ENCODE peak calls at places on chromosomes 2 and 18, in six cellular contexts. One of them, this sample, is unnamed.

GRCh38 chr2:55779459-55780421 is 86.1 kb upstream of the PNPT1 start:
- DNase-seq in amniotic stem cell: peak
- DNase-seq in T-cell: no peak
- DNase-seq in astrocyte of the spinal cord: peak
- DNase-seq in Right ventricle myocardium superior: no peak
- DNase-seq in D341Med: no peak
- DNase-seq in this sample: no peak

GRCh38 chr18:48824231-48824970 is 126.4 kb downstream of the SMAD7 start:
- DNase-seq in D341Med: no peak
- DNase-seq in Right ventricle myocardium superior: no peak
- DNase-seq in amniotic stem cell: no peak
- DNase-seq in astrocyte of the spinal cord: no peak
- DNase-seq in T-cell: no peak
- DNase-seq in this sample: peak

GRCh38 chr18:52216686-52217085 is 123.3 kb upstream of the DCC start:
- DNase-seq in astrocyte of the spinal cord: no peak
- DNase-seq in D341Med: no peak
- DNase-seq in Right ventricle myocardium superior: no peak
- DNase-seq in amniotic stem cell: no peak
- DNase-seq in T-cell: no peak
- DNase-seq in this sample: no peak

GRCh38 chr18:59008302-59008974 is 131.2 kb upstream of the SEC11C start:
- DNase-seq in T-cell: no peak
- DNase-seq in Right ventricle myocardium superior: no peak
- DNase-seq in astrocyte of the spinal cord: peak
- DNase-seq in amniotic stem cell: peak
- DNase-seq in D341Med: no peak
- DNase-seq in this sample: no peak

GRCh38 chr18:74082476-74083070 is 65.1 kb downstream of the FBXO15 start:
- DNase-seq in D341Med: peak
- DNase-seq in Right ventricle myocardium superior: peak
- DNase-seq in amniotic stem cell: peak
- DNase-seq in T-cell: peak
- DNase-seq in astrocyte of the spinal cord: peak
- DNase-seq in this sample: peak

GRCh38 chr18:50742947-50743346 is 76.9 kb downstream of the MRO start:
- DNase-seq in D341Med: no peak
- DNase-seq in T-cell: no peak
- DNase-seq in Right ventricle myocardium superior: no peak
- DNase-seq in astrocyte of the spinal cord: no peak
- DNase-seq in amniotic stem cell: no peak
- DNase-seq in this sample: no peak

GRCh38 chr2:121360566-121361300 is 75.7 kb upstream of the TFCP2L1 start:
- DNase-seq in T-cell: no peak
- DNase-seq in amniotic stem cell: no peak
- DNase-seq in astrocyte of the spinal cord: peak
- DNase-seq in Right ventricle myocardium superior: peak
- DNase-seq in D341Med: no peak
- DNase-seq in this sample: peak

GRCh38 chr2:119195001-119195400 is 28.6 kb upstream of the STEAP3 start:
- DNase-seq in astrocyte of the spinal cord: no peak
- DNase-seq in T-cell: no peak
- DNase-seq in D341Med: no peak
- DNase-seq in Right ventricle myocardium superior: no peak
- DNase-seq in amniotic stem cell: no peak
- DNase-seq in this sample: no peak

GRCh38 chr18:70228546-70228945 is 23.1 kb upstream of the RTTN start:
- DNase-seq in Right ventricle myocardium superior: no peak
- DNase-seq in D341Med: no peak
- DNase-seq in astrocyte of the spinal cord: no peak
- DNase-seq in amniotic stem cell: no peak
- DNase-seq in T-cell: no peak
- DNase-seq in this sample: no peak

GRCh38 chr2:86615596-86615995 is 8.1 kb downstream of the RNF103 start:
- DNase-seq in T-cell: no peak
- DNase-seq in astrocyte of the spinal cord: no peak
- DNase-seq in D341Med: no peak
- DNase-seq in Right ventricle myocardium superior: no peak
- DNase-seq in amniotic stem cell: no peak
- DNase-seq in this sample: no peak

GRCh38 chr2:159459279-159459678 is 157.1 kb downstream of the BAZ2B start:
- DNase-seq in astrocyte of the spinal cord: peak
- DNase-seq in amniotic stem cell: no peak
- DNase-seq in T-cell: no peak
- DNase-seq in Right ventricle myocardium superior: no peak
- DNase-seq in D341Med: no peak
- DNase-seq in this sample: no peak

GRCh38 chr18:48161201-48161910 is 230.9 kb upstream of the SMAD2 start:
- DNase-seq in amniotic stem cell: peak
- DNase-seq in T-cell: peak
- DNase-seq in Right ventricle myocardium superior: peak
- DNase-seq in astrocyte of the spinal cord: peak
- DNase-seq in D341Med: peak
- DNase-seq in this sample: peak

GRCh38 chr2:17621781-17622180 is 81.3 kb downstream of the VSNL1 start:
- DNase-seq in Right ventricle myocardium superior: no peak
- DNase-seq in amniotic stem cell: no peak
- DNase-seq in astrocyte of the spinal cord: peak
- DNase-seq in D341Med: no peak
- DNase-seq in T-cell: no peak
- DNase-seq in this sample: no peak

GRCh38 chr2:195009202-195009601 is 647.8 kb upstream of the SLC39A10 start:
- DNase-seq in T-cell: no peak
- DNase-seq in astrocyte of the spinal cord: no peak
- DNase-seq in Right ventricle myocardium superior: no peak
- DNase-seq in D341Med: no peak
- DNase-seq in amniotic stem cell: no peak
- DNase-seq in this sample: no peak

GRCh38 chr2:57881998-57882884 is 164.4 kb upstream of the VRK2 start:
- DNase-seq in D341Med: no peak
- DNase-seq in astrocyte of the spinal cord: peak
- DNase-seq in amniotic stem cell: no peak
- DNase-seq in T-cell: no peak
- DNase-seq in Right ventricle myocardium superior: no peak
- DNase-seq in this sample: no peak

GRCh38 chr2:10721344-10722251 is at the start of gene ATP6V1C2:
- DNase-seq in amniotic stem cell: no peak
- DNase-seq in astrocyte of the spinal cord: no peak
- DNase-seq in T-cell: no peak
- DNase-seq in D341Med: peak
- DNase-seq in Right ventricle myocardium superior: no peak
- DNase-seq in this sample: peak

GRCh38 chr18:805008-805754 is 6.9 kb downstream of the YES1 start:
- DNase-seq in D341Med: no peak
- DNase-seq in amniotic stem cell: no peak
- DNase-seq in Right ventricle myocardium superior: no peak
- DNase-seq in T-cell: no peak
- DNase-seq in astrocyte of the spinal cord: no peak
- DNase-seq in this sample: no peak

GRCh38 chr2:236706288-236706687 is 136.7 kb downstream of the ACKR3 start:
- DNase-seq in amniotic stem cell: no peak
- DNase-seq in T-cell: no peak
- DNase-seq in Right ventricle myocardium superior: no peak
- DNase-seq in astrocyte of the spinal cord: no peak
- DNase-seq in D341Med: no peak
- DNase-seq in this sample: no peak

GRCh38 chr2:119064567-119064966 is 94.0 kb downstream of the C1QL2 start:
- DNase-seq in Right ventricle myocardium superior: no peak
- DNase-seq in D341Med: no peak
- DNase-seq in amniotic stem cell: no peak
- DNase-seq in T-cell: no peak
- DNase-seq in astrocyte of the spinal cord: no peak
- DNase-seq in this sample: no peak

GRCh38 chr2:172578054-172578453 is 22.2 kb downstream of the PDK1 start:
- DNase-seq in amniotic stem cell: no peak
- DNase-seq in D341Med: no peak
- DNase-seq in Right ventricle myocardium superior: no peak
- DNase-seq in T-cell: no peak
- DNase-seq in astrocyte of the spinal cord: no peak
- DNase-seq in this sample: no peak

GRCh38 chr2:119921825-119922224 is 91.1 kb upstream of the EPB41L5 start:
- DNase-seq in astrocyte of the spinal cord: no peak
- DNase-seq in amniotic stem cell: no peak
- DNase-seq in Right ventricle myocardium superior: no peak
- DNase-seq in T-cell: no peak
- DNase-seq in D341Med: no peak
- DNase-seq in this sample: no peak

GRCh38 chr2:68569604-68570003 is 73.8 kb upstream of the PROKR1 start:
- DNase-seq in D341Med: no peak
- DNase-seq in astrocyte of the spinal cord: no peak
- DNase-seq in amniotic stem cell: no peak
- DNase-seq in T-cell: no peak
- DNase-seq in Right ventricle myocardium superior: no peak
- DNase-seq in this sample: no peak

GRCh38 chr2:113283704-113284284 is 5.1 kb upstream of the PAX8 start:
- DNase-seq in T-cell: no peak
- DNase-seq in astrocyte of the spinal cord: peak
- DNase-seq in amniotic stem cell: peak
- DNase-seq in D341Med: no peak
- DNase-seq in Right ventricle myocardium superior: peak
- DNase-seq in this sample: peak

GRCh38 chr2:25001329-25001637 is 29.5 kb upstream of the DNAJC27 start:
- DNase-seq in D341Med: no peak
- DNase-seq in astrocyte of the spinal cord: no peak
- DNase-seq in Right ventricle myocardium superior: no peak
- DNase-seq in T-cell: no peak
- DNase-seq in amniotic stem cell: no peak
- DNase-seq in this sample: no peak

GRCh38 chr2:56184500-56184996 is 758 bp downstream of the CCDC85A start:
- DNase-seq in amniotic stem cell: no peak
- DNase-seq in astrocyte of the spinal cord: no peak
- DNase-seq in Right ventricle myocardium superior: peak
- DNase-seq in D341Med: no peak
- DNase-seq in T-cell: no peak
- DNase-seq in this sample: peak

GRCh38 chr2:71559080-71559827 is 105.9 kb downstream of the DYSF start:
- DNase-seq in amniotic stem cell: no peak
- DNase-seq in astrocyte of the spinal cord: no peak
- DNase-seq in Right ventricle myocardium superior: peak
- DNase-seq in D341Med: no peak
- DNase-seq in T-cell: no peak
- DNase-seq in this sample: peak

GRCh38 chr2:24872344-24873115 is 47.5 kb downstream of the ADCY3 start:
- DNase-seq in amniotic stem cell: no peak
- DNase-seq in T-cell: no peak
- DNase-seq in astrocyte of the spinal cord: no peak
- DNase-seq in D341Med: no peak
- DNase-seq in Right ventricle myocardium superior: no peak
- DNase-seq in this sample: no peak

GRCh38 chr2:241207641-241208040 is 19.2 kb downstream of the ANO7 start:
- DNase-seq in T-cell: no peak
- DNase-seq in astrocyte of the spinal cord: no peak
- DNase-seq in Right ventricle myocardium superior: no peak
- DNase-seq in D341Med: no peak
- DNase-seq in amniotic stem cell: no peak
- DNase-seq in this sample: no peak

GRCh38 chr18:63336366-63337099 is 17.0 kb upstream of the BCL2 start:
- DNase-seq in Right ventricle myocardium superior: no peak
- DNase-seq in astrocyte of the spinal cord: peak
- DNase-seq in D341Med: no peak
- DNase-seq in T-cell: no peak
- DNase-seq in amniotic stem cell: peak
- DNase-seq in this sample: no peak

GRCh38 chr2:149160701-149161217 is 122.3 kb downstream of the LYPD6B start:
- DNase-seq in D341Med: no peak
- DNase-seq in T-cell: peak
- DNase-seq in Right ventricle myocardium superior: no peak
- DNase-seq in amniotic stem cell: no peak
- DNase-seq in astrocyte of the spinal cord: no peak
- DNase-seq in this sample: no peak

GRCh38 chr18:34083910-34084309 is 140.8 kb downstream of the NOL4 start:
- DNase-seq in T-cell: no peak
- DNase-seq in astrocyte of the spinal cord: no peak
- DNase-seq in D341Med: peak
- DNase-seq in amniotic stem cell: no peak
- DNase-seq in Right ventricle myocardium superior: peak
- DNase-seq in this sample: no peak

GRCh38 chr18:78213365-78213994 is 766.1 kb upstream of the SALL3 start:
- DNase-seq in Right ventricle myocardium superior: peak
- DNase-seq in astrocyte of the spinal cord: no peak
- DNase-seq in amniotic stem cell: no peak
- DNase-seq in T-cell: no peak
- DNase-seq in D341Med: no peak
- DNase-seq in this sample: peak

GRCh38 chr2:70111752-70112591 is 24.7 kb downstream of the PCBP1 start:
- DNase-seq in T-cell: no peak
- DNase-seq in astrocyte of the spinal cord: peak
- DNase-seq in Right ventricle myocardium superior: no peak
- DNase-seq in amniotic stem cell: no peak
- DNase-seq in D341Med: no peak
- DNase-seq in this sample: no peak

GRCh38 chr2:48482313-48482712 is 47.6 kb upstream of the STON1 start:
- DNase-seq in astrocyte of the spinal cord: peak
- DNase-seq in Right ventricle myocardium superior: no peak
- DNase-seq in T-cell: no peak
- DNase-seq in D341Med: no peak
- DNase-seq in amniotic stem cell: no peak
- DNase-seq in this sample: no peak